ENCODE peak calls at places on chromosomes 13 and 19, in nine cellular contexts. J is upper lobe of right lung; T is fibroblast of mammary gland; R is CD8-positive, alpha-beta memory T cell; A is LoVo; W is activated T-cell treated with anti-CD3 and anti-CD28 coated beads, Interleukin-2, amount 50 U/mL, for 24 hours; Y is IMR-90; U is stimulated activated CD8-positive, alpha-beta memory T cell treated with anti-CD3 and anti-CD28 coated beads, Interleukin-4, amount 100 ng/mL, for 24 hours; N is hypothalamus. P is an unnamed sample.

GRCh38 chr19:31960474-31960873 is 384.9 kb upstream of the ZNF507 start:
- DNase-seq in R (no peak), J (no peak), Y (no peak), N (no peak), U (no peak), T (no peak), A (no peak), W (no peak), P (no peak)

GRCh38 chr19:38394488-38394887 is 6.0 kb downstream of the SPRED3 start:
- DNase-seq in T (peak; percentile 48), W (peak; percentile 82), U (peak; percentile 63), N (no peak), Y (no peak), R (peak; percentile 46), J (no peak), A (no peak), P (peak; percentile 88)

GRCh38 chr19:33350538-33351309 is 22.8 kb upstream of the CEBPG start:
- DNase-seq in J (no peak), A (no peak), N (no peak), Y (peak; percentile 56), R (no peak), T (peak; percentile 98), U (no peak), W (no peak), P (no peak)

GRCh38 chr19:9151367-9151766 is 11.2 kb downstream of the ZNF317 start:
- DNase-seq in W (no peak), N (no peak), T (no peak), R (no peak), Y (no peak), J (no peak), A (no peak), U (no peak), P (no peak)

GRCh38 chr13:79483302-79483701 is 2.3 kb downstream of the NDFIP2 start:
- DNase-seq in U (no peak), W (no peak), R (no peak), Y (peak; percentile 78), J (no peak), N (no peak), A (no peak), T (peak; percentile 32), P (no peak)

GRCh38 chr19:34712606-34713261 is 21.3 kb upstream of the ZNF181 start:
- DNase-seq in J (no peak), T (peak; percentile 82), R (peak; percentile 43), W (no peak), U (no peak), Y (peak; percentile 82), A (peak; percentile 73), N (peak; percentile 59), P (peak; percentile 74)

GRCh38 chr13:90868321-90868920 is 479.1 kb upstream of the MIR17HG start:
- DNase-seq in N (peak; percentile 1), T (peak; percentile 39), U (no peak), Y (peak; percentile 11), J (no peak), W (no peak), R (no peak), A (peak; percentile 34), P (no peak)

GRCh38 chr19:37896142-37896541 is 10.3 kb downstream of the WDR87 start:
- DNase-seq in J (no peak), R (no peak), Y (no peak), W (no peak), A (no peak), U (no peak), N (no peak), T (no peak), P (no peak)

GRCh38 chr19:3995619-3996018 is 10.4 kb upstream of the EEF2 start:
- DNase-seq in A (no peak), N (no peak), J (no peak), U (no peak), R (no peak), Y (no peak), T (no peak), W (no peak), P (no peak)

GRCh38 chr13:45718063-45718462 is 15.9 kb downstream of the CBY2 start:
- DNase-seq in R (no peak), Y (peak; percentile 14), T (peak; percentile 41), U (no peak), N (no peak), W (no peak), J (no peak), A (no peak), P (no peak)

GRCh38 chr19:54388001-54388802 is 23.5 kb upstream of the LAIR1 start:
- DNase-seq in U (no peak), W (peak; percentile 59), T (no peak), R (no peak), J (peak; percentile 69), Y (no peak), N (no peak), A (no peak), P (peak; percentile 77)

GRCh38 chr19:54172764-54173699 is at the start of gene TMC4:
- DNase-seq in N (no peak), U (no peak), T (peak; percentile 35), R (no peak), W (no peak), J (peak; percentile 88), A (peak; percentile 77), Y (no peak), P (no peak)

GRCh38 chr13:30115257-30115600 is 192.1 kb downstream of the KATNAL1 start:
- DNase-seq in N (no peak), W (no peak), U (no peak), Y (no peak), R (no peak), J (no peak), A (no peak), T (no peak), P (no peak)

GRCh38 chr19:36151144-36152051 is 849 bp downstream of the COX7A1 start:
- DNase-seq in J (no peak), T (no peak), W (no peak), U (no peak), Y (no peak), N (no peak), A (no peak), R (no peak), P (no peak)

GRCh38 chr13:50805805-50806204 is 37.7 kb downstream of the DLEU7 start:
- DNase-seq in N (no peak), T (peak; percentile 32), R (no peak), U (no peak), J (no peak), Y (peak; percentile 1), W (no peak), A (no peak), P (no peak)

GRCh38 chr13:76516013-76516412 is 370.2 kb downstream of the KCTD12 start:
- DNase-seq in N (no peak), Y (peak; percentile 92), R (no peak), W (no peak), U (no peak), J (no peak), T (peak; percentile 89), A (no peak), P (no peak)

GRCh38 chr13:69654392-69654791 is 453.2 kb upstream of the ATXN8OS start:
- DNase-seq in T (no peak), J (no peak), Y (no peak), A (no peak), N (no peak), R (no peak), U (no peak), W (no peak), P (no peak)

P was measured in activated effector memory CD4-positive, alpha-beta T cell treated with anti-CD3 and anti-CD28 coated beads, Interleukin-2, amount 50 U/mL, for 16 hours.